ENCODE peak calls at places on chromosomes 7 and 10, in nine cellular contexts. L, J, Z, W, U, Y, P, B and N are unnamed samples.

GRCh38 chr7:87866089-87866488 is 10.1 kb downstream of the SLC25A40 start:
- DNase-seq in L (no peak), J (no peak), Z (no peak), W (no peak), U (no peak), Y (no peak), P (no peak), B (no peak), N (no peak)

GRCh38 chr7:53397911-53398310 is 362.5 kb downstream of the POM121L12 start:
- DNase-seq in L (no peak), J (no peak), Z (no peak), W (no peak), U (no peak), Y (no peak), P (no peak), B (no peak), N (no peak)

GRCh38 chr10:43421201-43421507 is 12.2 kb upstream of the HNRNPF start:
- DNase-seq in L (no peak), J (no peak), Z (no peak), W (no peak), U (no peak), Y (no peak), P (no peak), B (no peak), N (no peak)

GRCh38 chr7:5625938-5626337 is 155.5 kb downstream of the RNF216 start:
- DNase-seq in L (no peak), J (no peak), Z (no peak), W (no peak), U (no peak), Y (no peak), P (no peak), B (no peak), N (no peak)

GRCh38 chr7:119562839-119563238 is 710.1 kb upstream of the KCND2 start:
- DNase-seq in L (no peak), J (no peak), Z (no peak), W (no peak), U (no peak), Y (no peak), P (no peak), B (no peak), N (no peak)

GRCh38 chr10:74227697-74228424 is 76.8 kb downstream of the ADK start:
- DNase-seq in L (no peak), J (no peak), Z (peak; percentile 50), W (no peak), U (no peak), Y (no peak), P (no peak), B (no peak), N (no peak)

GRCh38 chr10:78255796-78256638 is 222.4 kb downstream of the RPS24 start:
- DNase-seq in L (peak; percentile 87), J (peak; percentile 30), Z (no peak), W (peak; percentile 21), U (no peak), Y (peak; percentile 69), P (no peak), B (peak; percentile 76), N (peak; percentile 80)

GRCh38 chr7:30143748-30144251 is 9.0 kb downstream of the MTURN start:
- DNase-seq in L (no peak), J (no peak), Z (no peak), W (no peak), U (no peak), Y (no peak), P (no peak), B (peak; percentile 87), N (no peak)

GRCh38 chr10:76492026-76492425 is 1060.6 kb downstream of the LRMDA start:
- DNase-seq in L (no peak), J (no peak), Z (no peak), W (no peak), U (no peak), Y (no peak), P (no peak), B (no peak), N (no peak)

GRCh38 chr7:26201261-26202018 is at the start of gene CBX3:
- DNase-seq in L (no peak), J (peak; percentile 85), Z (peak; percentile 95), W (peak; percentile 93), U (peak; percentile 96), Y (peak; percentile 96), P (peak; percentile 92), B (peak; percentile 94), N (peak; percentile 82)

GRCh38 chr7:70154521-70155180 is 556.4 kb downstream of the AUTS2 start:
- DNase-seq in L (no peak), J (no peak), Z (no peak), W (no peak), U (no peak), Y (no peak), P (no peak), B (no peak), N (no peak)

GRCh38 chr10:62037166-62037831 is 135.8 kb downstream of the ARID5B start:
- DNase-seq in L (no peak), J (no peak), Z (no peak), W (no peak), U (no peak), Y (no peak), P (no peak), B (peak; percentile 49), N (no peak)

GRCh38 chr7:101093907-101094306 is 8.6 kb downstream of the TRIM56 start:
- DNase-seq in L (no peak), J (no peak), Z (no peak), W (no peak), U (no peak), Y (no peak), P (no peak), B (no peak), N (no peak)

GRCh38 chr10:47031953-47032465 is 120.8 kb downstream of the PTPN20 start:
- DNase-seq in L (no peak), J (no peak), Z (no peak), W (no peak), U (no peak), Y (peak; percentile 74), P (no peak), B (no peak), N (peak; percentile 67)

GRCh38 chr10:93513091-93513490 is 16.7 kb downstream of the CEP55 start:
- DNase-seq in L (no peak), J (no peak), Z (no peak), W (no peak), U (no peak), Y (no peak), P (no peak), B (no peak), N (no peak)

GRCh38 chr10:93515071-93515962 is 18.9 kb downstream of the CEP55 start:
- DNase-seq in L (no peak), J (no peak), Z (no peak), W (no peak), U (no peak), Y (no peak), P (no peak), B (no peak), N (no peak)

GRCh38 chr10:93518531-93518930 is 22.1 kb downstream of the CEP55 start:
- DNase-seq in L (no peak), J (no peak), Z (no peak), W (no peak), U (no peak), Y (no peak), P (no peak), B (no peak), N (no peak)

GRCh38 chr10:93514496-93514895 is 18.1 kb downstream of the CEP55 start:
- DNase-seq in L (no peak), J (no peak), Z (no peak), W (no peak), U (no peak), Y (no peak), P (no peak), B (no peak), N (no peak)

DNA sequence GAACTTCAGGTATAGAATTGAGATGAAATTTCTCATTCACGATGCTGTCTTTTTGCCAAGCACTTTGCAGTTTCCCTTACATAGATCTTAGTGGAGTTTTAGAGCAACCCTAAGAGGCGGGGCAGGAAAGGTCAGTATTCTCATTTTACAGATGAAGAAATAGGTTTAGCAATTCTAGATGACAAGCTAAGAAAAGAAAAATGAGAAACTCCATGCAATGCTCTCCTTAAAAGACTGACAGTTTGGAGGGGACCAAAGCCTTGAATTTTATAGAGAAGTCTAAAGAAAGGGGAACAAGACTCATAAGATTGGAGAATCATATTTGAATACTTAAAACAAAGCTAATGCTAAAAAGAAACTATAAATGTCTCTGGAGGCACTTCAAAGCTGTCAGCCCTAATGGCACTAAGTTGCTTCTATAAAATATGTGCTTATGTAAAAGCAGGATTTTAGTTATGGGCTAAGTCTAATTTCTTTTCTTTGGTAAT is 19.6 kb downstream of the CEP55 start:
- DNase-seq in L (no peak), J (no peak), Z (no peak), W (no peak), U (no peak), Y (no peak), P (no peak), B (no peak), N (no peak)
- H3K36me3 ChIP-seq in L (peaks cover 59% of the 10 kb centered on the region), J (no peaks in the 10 kb centered on the region), Z (peaks cover 93% of the 10 kb centered on the region), W (no peaks in the 10 kb centered on the region), U (peaks cover 59% of the 10 kb centered on the region), Y (no peaks in the 10 kb centered on the region), P (no peaks in the 10 kb centered on the region), B (no peaks in the 10 kb centered on the region), N (no peaks in the 10 kb centered on the region)

GRCh38 chr7:17940302-17941170 is at the start of gene SNX13:
- DNase-seq in L (peak; percentile 65), J (peak; percentile 92), Z (peak; percentile 94), W (peak; percentile 90), U (peak; percentile 97), Y (peak; percentile 95), P (peak; percentile 91), B (peak; percentile 91), N (peak; percentile 92)
- TF ChIP-seq CTCF in L (peak; percentile 71), J (no peak), Z (peak; percentile 48), W (no peak), U (no peak), Y (no peak), P (peak; percentile 32), B (peak; percentile 46), N (no peak)

DNA sequence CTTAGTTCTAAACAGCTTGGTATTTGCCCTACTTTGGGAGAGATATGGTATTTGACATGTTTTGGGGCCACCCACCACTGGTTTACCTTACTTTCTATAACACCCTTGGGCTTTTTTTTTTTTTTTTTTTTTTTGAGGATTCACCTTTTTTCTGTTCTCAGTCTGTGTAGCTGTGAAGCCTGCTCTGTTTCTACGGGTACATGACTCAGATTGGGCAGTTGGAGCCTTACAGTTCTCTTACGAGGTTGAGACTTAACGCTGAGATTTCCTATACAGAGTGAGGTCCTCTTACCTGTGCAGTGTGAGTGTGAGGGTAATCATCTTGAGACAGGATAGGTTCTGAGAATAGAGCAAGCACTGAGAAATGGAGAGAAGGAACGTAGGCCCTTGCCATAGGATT is 77.5 kb downstream of the CDK13 start:
- DNase-seq in L (no peak), J (no peak), Z (no peak), W (no peak), U (no peak), Y (no peak), P (no peak), B (no peak), N (no peak)
- H3K36me3 ChIP-seq in L (no peaks in the 10 kb centered on the region), J (peaks cover 57% of the 10 kb centered on the region), Z (peaks cover 83% of the 10 kb centered on the region), W (no peaks in the 10 kb centered on the region), U (no peaks in the 10 kb centered on the region), Y (peaks cover 19% of the 10 kb centered on the region), P (no peaks in the 10 kb centered on the region), B (peaks cover 6% of the 10 kb centered on the region), N (no peaks in the 10 kb centered on the region)

GRCh38 chr7:143002106-143002505 is 24.8 kb downstream of the OR9A2 start:
- DNase-seq in L (no peak), J (no peak), Z (peak; percentile 29), W (no peak), U (peak; percentile 42), Y (no peak), P (no peak), B (peak; percentile 12), N (no peak)
- TF ChIP-seq CTCF in L (peak; percentile 35), J (no peak), Z (peak; percentile 73), W (no peak), U (peak; percentile 53), Y (no peak), P (no peak), B (peak; percentile 73), N (no peak)

GRCh38 chr7:50628469-50629084 is 63.4 kb upstream of the DDC start:
- DNase-seq in L (no peak), J (no peak), Z (peak; percentile 13), W (no peak), U (peak; percentile 73), Y (no peak), P (no peak), B (no peak), N (peak; percentile 36)
- H3K36me3 ChIP-seq in L (no peaks in the 10 kb centered on the region), J (peaks cover 17% of the 10 kb centered on the region), Z (no peaks in the 10 kb centered on the region), W (no peaks in the 10 kb centered on the region), U (no peaks in the 10 kb centered on the region), Y (peaks cover 9% of the 10 kb centered on the region), P (no peaks in the 10 kb centered on the region), B (peaks cover 3% of the 10 kb centered on the region), N (no peaks in the 10 kb centered on the region)